ENCODE peak calls at places on chromosome 11, in four cellular contexts. E is H9, D is mesendoderm, I is H1. U is an unnamed sample.

GRCh38 chr11:64884019-64884418 is 5.6 kb upstream of the EHD1 start:
- DNase-seq in E (no peak), D (no peak), I (no peak), U (no peak)

GRCh38 chr11:98561877-98562395 is 458.8 kb upstream of the CNTN5 start:
- DNase-seq in E (no peak), D (no peak), I (no peak), U (no peak)

GRCh38 chr11:130480166-130480565 is 31.7 kb downstream of the ADAMTS15 start:
- DNase-seq in E (no peak), D (no peak), I (peak), U (peak)

GRCh38 chr11:113401718-113402117 is 14.1 kb downstream of the ANKK1 start:
- DNase-seq in E (no peak), D (no peak), I (no peak), U (no peak)

GRCh38 chr11:85021066-85021465 is 606.1 kb downstream of the DLG2 start:
- DNase-seq in E (no peak), D (no peak), I (no peak), U (no peak)

GRCh38 chr11:87061766-87062165 is 24.0 kb downstream of the TMEM135 start:
- DNase-seq in E (no peak), D (no peak), I (no peak), U (no peak)

GRCh38 chr11:7964873-7965272 is 374 bp downstream of the NLRP10 start:
- DNase-seq in E (no peak), D (no peak), I (no peak), U (peak)

GRCh38 chr11:27699242-27699925 is 871 bp downstream of the BDNF start:
- DNase-seq in E (peak), D (peak), I (peak), U (peak)

GRCh38 chr11:122672892-122673291 is 17.4 kb downstream of the UBASH3B start:
- DNase-seq in E (no peak), D (no peak), I (no peak), U (no peak)

GRCh38 chr11:75792127-75792731 is 22.8 kb upstream of the UVRAG start:
- DNase-seq in E (no peak), D (no peak), I (no peak), U (no peak)

GRCh38 chr11:36817336-36817965 is 219.4 kb upstream of the RAG2 start:
- DNase-seq in E (no peak), D (peak), I (no peak), U (no peak)

GRCh38 chr11:119756169-119756568 is 27.2 kb upstream of the NECTIN1 start:
- DNase-seq in E (no peak), D (no peak), I (no peak), U (no peak)

GRCh38 chr11:122202951-122203456 is 87.0 kb upstream of the BLID start:
- DNase-seq in E (peak), D (peak), I (peak), U (peak)

GRCh38 chr11:103888541-103888951 is 147.9 kb upstream of the DDI1 start:
- DNase-seq in E (no peak), D (peak), I (no peak), U (no peak)

GRCh38 chr11:104522123-104522522 is 358.2 kb upstream of the PDGFD start:
- DNase-seq in E (no peak), D (no peak), I (no peak), U (no peak)

GRCh38 chr11:967995-968751 is 42.5 kb downstream of the AP2A2 start:
- DNase-seq in E (no peak), D (no peak), I (no peak), U (no peak)

GRCh38 chr11:35619030-35619753 is 932 bp downstream of the FJX1 start:
- DNase-seq in E (peak), D (peak), I (peak), U (peak)

GRCh38 chr11:9601041-9601875 is 27.8 kb downstream of the WEE1 start:
- DNase-seq in E (peak), D (peak), I (peak), U (peak)

GRCh38 chr11:19474954-19475811 is 234.4 kb upstream of the E2F8 start:
- DNase-seq in E (no peak), D (peak), I (no peak), U (no peak)

GRCh38 chr11:112132737-112133136 is 31.2 kb downstream of the IL18 start:
- DNase-seq in E (no peak), D (peak), I (no peak), U (no peak)

GRCh38 chr11:125626381-125626950 is 1.5 kb downstream of the CHEK1 start:
- DNase-seq in E (no peak), D (no peak), I (no peak), U (peak)

GRCh38 chr11:16959528-16960100 is 54.6 kb downstream of the PLEKHA7 start:
- DNase-seq in E (no peak), D (peak), I (no peak), U (no peak)

GRCh38 chr11:70866834-70867233 is 385.5 kb downstream of the SHANK2 start:
- DNase-seq in E (no peak), D (no peak), I (no peak), U (no peak)

GRCh38 chr11:44316388-44317240 is 6.7 kb upstream of the ALX4 start:
- DNase-seq in E (no peak), D (no peak), I (peak), U (no peak)

GRCh38 chr11:73273246-73273890 is 1.2 kb downstream of the P2RY6 start:
- DNase-seq in E (no peak), D (no peak), I (no peak), U (no peak)

GRCh38 chr11:64570341-64570740 is 20.7 kb upstream of the SLC22A12 start:
- DNase-seq in E (no peak), D (no peak), I (no peak), U (no peak)

GRCh38 chr11:38723361-38723760 is 2125.3 kb upstream of the RAG2 start:
- DNase-seq in E (no peak), D (no peak), I (no peak), U (no peak)

GRCh38 chr11:129842138-129842537 is 26.5 kb downstream of the TMEM45B start:
- DNase-seq in E (no peak), D (no peak), I (no peak), U (no peak)

GRCh38 chr11:65169164-65169641 is 830 bp upstream of the SPDYC start:
- DNase-seq in E (no peak), D (no peak), I (no peak), U (peak)

GRCh38 chr11:84022221-84022620 is 736.1 kb upstream of the CCDC90B start:
- DNase-seq in E (no peak), D (no peak), I (no peak), U (no peak)

GRCh38 chr11:44416776-44417175 is 106.8 kb upstream of the ALX4 start:
- DNase-seq in E (no peak), D (no peak), I (no peak), U (no peak)

GRCh38 chr11:50379484-50379883 is 346.8 kb downstream of the OR4C45 start:
- DNase-seq in E (no peak), D (no peak), I (no peak), U (no peak)
- H4K5ac ChIP-seq in E (no peak), D (no peak), I (no peak), U (no peak)

DNA sequence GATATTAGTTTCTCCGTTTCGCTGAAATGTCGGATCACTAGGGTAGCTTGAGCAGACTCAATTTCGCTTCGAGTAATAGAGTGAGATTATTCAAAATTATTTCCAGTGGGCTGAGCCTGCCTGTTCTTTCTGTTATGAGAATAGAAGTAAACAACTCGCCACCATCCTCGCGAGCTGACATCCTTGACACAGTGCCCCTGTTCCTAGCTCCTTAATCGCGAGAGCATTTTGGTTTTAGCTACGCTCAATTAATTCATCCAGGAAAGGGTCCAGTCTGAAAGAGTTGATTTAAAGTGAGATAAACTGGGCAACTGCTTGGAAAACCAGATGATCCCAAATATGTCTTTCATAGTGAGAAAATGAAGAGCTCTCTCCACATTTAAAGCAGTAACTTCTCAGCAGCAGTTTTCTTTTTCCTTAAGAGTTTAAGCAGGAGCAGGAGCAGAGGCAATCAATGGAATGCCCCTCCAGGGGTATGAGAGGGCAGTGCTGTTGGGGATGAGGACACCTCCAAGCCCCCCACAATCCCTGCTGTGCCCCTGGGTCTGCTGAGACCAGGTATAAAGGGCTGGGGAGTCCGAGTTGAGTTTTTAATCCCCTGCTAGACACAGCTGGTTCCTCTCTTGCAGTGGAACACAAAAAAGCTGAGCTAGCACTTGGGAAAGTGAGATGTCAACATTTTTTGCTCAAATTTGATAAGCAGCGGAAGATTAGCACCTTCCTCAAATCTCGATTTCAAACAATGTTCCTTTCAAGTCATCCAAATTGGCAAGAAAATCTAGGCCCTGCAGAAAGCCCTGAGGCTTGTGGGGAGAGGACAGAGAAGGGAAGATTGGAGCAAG is 582.1 kb downstream of the SOX6 start:
- DNase-seq in E (no peak), D (peak), I (no peak), U (no peak)
- H4K5ac ChIP-seq in E (no peak), D (no peak), I (no peak), U (peak)

DNA sequence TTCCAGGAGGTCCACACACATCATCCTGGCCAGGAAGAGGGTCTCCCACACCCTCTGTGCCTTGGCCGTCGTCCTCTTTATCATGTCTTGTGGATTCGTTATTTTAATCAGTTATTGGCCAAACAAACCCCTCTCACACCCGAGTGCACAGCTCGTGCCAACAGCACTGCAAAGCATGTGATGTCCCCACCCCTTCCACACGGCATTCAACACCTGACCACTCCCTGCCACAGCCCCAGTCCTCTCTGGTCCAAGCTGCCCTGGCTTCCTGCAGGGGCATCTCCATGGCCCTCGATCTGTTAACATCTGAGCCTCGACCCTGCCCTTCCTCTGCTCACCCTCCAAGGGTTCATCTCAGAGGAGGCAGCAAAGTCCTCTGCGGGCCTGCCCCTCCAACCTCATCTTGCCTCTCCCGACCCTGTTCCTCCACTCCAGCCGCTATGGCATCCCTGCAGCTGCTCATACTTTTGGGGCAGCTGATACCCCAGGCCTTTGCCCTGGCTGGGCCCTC is 14.0 kb downstream of the MYEOV start:
- DNase-seq in E (no peak), D (no peak), I (no peak), U (no peak)
- H4K5ac ChIP-seq in E (no peak), D (no peak), I (no peak), U (no peak)

GRCh38 chr11:66725646-66726045 is 3.4 kb downstream of the SPTBN2 start:
- DNase-seq in E (no peak), D (peak), I (no peak), U (peak)
- H4K5ac ChIP-seq in E (no peak), D (no peak), I (no peak), U (no peak)

U was measured in IMR-90.